ENCODE peak calls at places on chromosomes 6 and 20, in seven cellular contexts. M is GM12878, C is K562, B is H1, W is HepG2, J is SK-N-SH, H is GM12892. Q is an unnamed sample.

GRCh38 chr6:17907467-17908229 is 79.8 kb downstream of the KIF13A start:
- DNase-seq in C (peak), W (peak), B (no peak), J (no peak), H (no peak), M (no peak), Q (no peak)

GRCh38 chr6:17987576-17988421 is at the start of gene KIF13A:
- DNase-seq in H (peak), B (no peak), M (no peak), J (peak), W (peak), C (peak), Q (peak)

GRCh38 chr6:27865952-27866369 is 46.2 kb downstream of the OR2B2 start:
- DNase-seq in M (no peak), C (peak), W (no peak), H (no peak), J (no peak), B (no peak), Q (no peak)

GRCh38 chr20:23147964-23148720 is 62.0 kb upstream of the CD93 start:
- DNase-seq in W (peak), C (peak), J (no peak), H (no peak), M (peak), B (no peak), Q (no peak)

GRCh38 chr20:57950764-57951163 is 240.9 kb upstream of the PMEPA1 start:
- DNase-seq in H (no peak), W (no peak), C (no peak), B (no peak), J (no peak), M (no peak), Q (no peak)

GRCh38 chr6:22756365-22756764 is 187.0 kb downstream of the HDGFL1 start:
- DNase-seq in W (no peak), C (no peak), H (no peak), M (no peak), B (no peak), J (no peak), Q (no peak)

GRCh38 chr6:1111361-1111760 is 200.5 kb upstream of the FOXQ1 start:
- DNase-seq in B (no peak), C (no peak), M (no peak), J (no peak), W (no peak), H (no peak), Q (no peak)

GRCh38 chr6:6105472-6106036 is 98.8 kb upstream of the NRN1 start:
- DNase-seq in B (peak), M (no peak), C (peak), W (no peak), J (no peak), H (no peak), Q (no peak)

GRCh38 chr6:87887266-87887665 is 160.4 kb upstream of the SPACA1 start:
- DNase-seq in B (no peak), H (no peak), C (no peak), M (no peak), J (no peak), W (no peak), Q (no peak)

GRCh38 chr6:43923376-43924221 is 153.6 kb downstream of the VEGFA start:
- DNase-seq in H (no peak), W (no peak), J (no peak), B (no peak), M (no peak), C (no peak), Q (no peak)

GRCh38 chr6:74967821-74968220 is 238.0 kb downstream of the COL12A1 start:
- DNase-seq in M (no peak), W (no peak), H (no peak), C (no peak), J (no peak), B (no peak), Q (no peak)

GRCh38 chr20:57526067-57526884 is 1.3 kb upstream of the CTCFL start:
- DNase-seq in M (no peak), C (peak), B (no peak), W (peak), J (peak), H (no peak), Q (peak)

GRCh38 chr6:16344756-16345155 is 106.4 kb downstream of the GMPR start:
- DNase-seq in J (no peak), H (no peak), B (no peak), C (no peak), M (no peak), W (no peak), Q (no peak)

GRCh38 chr20:15992564-15992963 is 580.7 kb downstream of the KIF16B start:
- DNase-seq in M (no peak), W (no peak), H (no peak), B (no peak), C (no peak), J (no peak), Q (no peak)

GRCh38 chr20:53298260-53298659 is 295.4 kb downstream of the ZNF217 start:
- DNase-seq in W (no peak), H (no peak), C (no peak), B (no peak), J (no peak), M (no peak), Q (no peak)

GRCh38 chr6:106098383-106099234 is 12.5 kb downstream of the PRDM1 start:
- DNase-seq in C (peak), B (no peak), W (no peak), M (peak), H (no peak), J (no peak), Q (no peak)

GRCh38 chr6:36755435-36756348 is 58.1 kb downstream of the RAB44 start:
- DNase-seq in C (peak), W (peak), J (no peak), M (peak), B (no peak), H (no peak), Q (no peak)

GRCh38 chr20:8895472-8895871 is 173.4 kb upstream of the PLCB4 start:
- DNase-seq in H (no peak), J (no peak), M (no peak), W (no peak), C (no peak), B (no peak), Q (no peak)

GRCh38 chr20:8903655-8904605 is 165.0 kb upstream of the PLCB4 start:
- DNase-seq in J (no peak), M (no peak), C (no peak), H (no peak), W (no peak), B (no peak), Q (no peak)

GRCh38 chr20:8898823-8899222 is 170.1 kb upstream of the PLCB4 start:
- DNase-seq in M (no peak), B (no peak), J (no peak), H (no peak), W (no peak), C (no peak), Q (no peak)

GRCh38 chr20:8901237-8902025 is 167.5 kb upstream of the PLCB4 start:
- DNase-seq in H (no peak), C (no peak), J (no peak), M (no peak), W (no peak), B (no peak), Q (no peak)
- TF ChIP-seq POLR2AphosphoS5 in H (no peak), C (no peak), J (no peak), M (no peak), W (no peak), B (no peak), Q (no peak)

DNA sequence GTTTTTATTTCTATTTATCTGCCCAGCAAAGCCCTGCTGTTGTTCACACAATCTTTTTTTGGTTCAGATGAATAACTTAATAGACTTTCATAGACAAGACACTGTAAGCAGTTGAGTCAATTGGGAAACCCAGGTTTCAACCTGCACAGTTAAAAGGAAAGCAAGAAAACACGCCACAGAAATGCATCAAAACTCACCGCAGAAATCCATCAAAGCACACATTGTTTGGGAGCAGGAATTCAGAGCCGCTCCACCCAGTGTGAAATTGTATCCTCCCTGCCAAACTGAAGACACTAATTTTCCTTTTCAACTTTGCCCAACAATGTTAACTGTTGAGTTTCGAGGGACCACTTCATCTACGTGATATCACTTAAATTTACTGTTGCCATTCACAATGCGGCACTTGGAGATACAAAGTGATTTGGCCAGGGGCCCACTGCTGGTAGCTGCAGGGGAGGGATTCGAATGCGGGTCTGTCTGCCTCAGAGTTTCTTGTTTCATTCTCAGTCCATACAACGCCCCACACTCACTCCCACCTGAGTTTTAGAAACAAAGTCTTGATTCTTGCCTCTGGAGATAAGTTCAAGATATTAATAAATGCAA is 92.6 kb downstream of the DACT2 start:
- DNase-seq in M (no peak), C (no peak), J (no peak), W (peak), B (no peak), H (no peak), Q (no peak)
- TF ChIP-seq TAF1 in M (no peak), C (no peak), J (no peak), W (no peak), B (no peak), H (no peak), Q (no peak)

GRCh38 chr6:13452346-13453171 is 34.8 kb downstream of the GFOD1 start:
- DNase-seq in M (no peak), J (no peak), W (no peak), C (no peak), B (no peak), H (no peak), Q (no peak)
- TF ChIP-seq POLR2AphosphoS5 in M (no peak), J (no peak), W (no peak), C (no peak), B (no peak), H (no peak), Q (no peak)

GRCh38 chr20:35088231-35088794 is 4.3 kb downstream of the TRPC4AP start:
- DNase-seq in B (no peak), H (no peak), J (no peak), W (no peak), C (no peak), M (no peak), Q (no peak)
- TF ChIP-seq TAF1 in B (no peak), H (no peak), J (no peak), W (no peak), C (no peak), M (no peak), Q (no peak)

GRCh38 chr6:14524319-14524718 is 406.7 kb downstream of the CD83 start:
- DNase-seq in W (no peak), J (peak), H (no peak), M (no peak), C (no peak), B (no peak), Q (no peak)
- TF ChIP-seq POLR2AphosphoS5 in W (no peak), J (no peak), H (no peak), M (no peak), C (no peak), B (no peak), Q (no peak)

GRCh38 chr6:53431704-53432103 is 83.0 kb upstream of the ELOVL5 start:
- DNase-seq in H (no peak), C (no peak), W (no peak), B (no peak), M (no peak), J (no peak), Q (no peak)
- TF ChIP-seq TAF1 in H (no peak), C (no peak), W (no peak), B (no peak), M (no peak), J (no peak), Q (no peak)

DNA sequence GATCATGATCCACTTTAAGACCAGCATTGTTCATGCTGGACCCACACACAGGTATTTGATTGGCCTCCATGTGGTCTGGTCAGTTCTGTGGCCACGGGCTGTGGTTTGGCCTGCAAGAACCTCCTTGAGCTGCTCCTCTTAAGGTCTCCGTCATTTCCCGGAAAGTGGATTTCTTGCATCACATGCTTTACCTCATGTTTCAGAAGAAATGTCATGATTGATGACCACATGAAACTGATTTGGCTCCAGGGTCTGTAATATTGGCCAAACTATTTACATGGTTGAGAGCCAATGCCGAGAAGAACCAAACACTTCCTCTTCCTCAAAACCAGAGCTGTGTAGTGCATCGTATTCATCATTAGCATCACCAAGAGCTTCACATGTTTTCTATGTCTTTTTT is 13.2 kb upstream of the RSPH3 start:
- DNase-seq in J (no peak), C (peak), W (no peak), B (no peak), M (no peak), H (no peak), Q (no peak)
- TF ChIP-seq POLR2AphosphoS5 in J (no peak), C (no peak), W (no peak), B (no peak), M (no peak), H (no peak), Q (no peak)